ENCODE peak calls at places on chromosomes 12 and 14, in eight cellular contexts. A is GM23248; P is effector memory CD4-positive, alpha-beta T cell; E is keratinocyte; Z is heart left ventricle; V is mesenchymal stem cell; O is CD4-positive, CD25-positive, alpha-beta regulatory T cell; F is astrocyte. Q is an unnamed sample. For H3K4me1, the result is how much of the 10 kb centered on the place peaks cover.

GRCh38 chr12:40405419-40405818 is 180.6 kb downstream of the LRRK2 start:
- DNase-seq in A (no peak), P (no peak), E (no peak), Z (no peak), V (no peak), O (no peak), F (no peak), Q (no peak)

GRCh38 chr14:95101736-95102677 is 55.3 kb downstream of the DICER1 start:
- DNase-seq in A (no peak), P (no peak), E (no peak), Z (no peak), V (no peak), O (no peak), F (no peak), Q (no peak)

GRCh38 chr12:67697443-67697842 is 48.9 kb downstream of the DYRK2 start:
- DNase-seq in A (peak), P (peak), E (no peak), Z (no peak), V (peak), O (peak), F (peak), Q (no peak)

GRCh38 chr12:124523071-124523470 is 44.3 kb downstream of the NCOR2 start:
- DNase-seq in A (peak), P (no peak), E (no peak), Z (no peak), V (no peak), O (no peak), F (no peak), Q (no peak)

GRCh38 chr14:20623798-20624197 is 17.7 kb downstream of the OR6S1 start:
- DNase-seq in A (peak), P (no peak), E (no peak), Z (no peak), V (no peak), O (no peak), F (no peak), Q (no peak)

GRCh38 chr14:105192866-105193731 is 12.0 kb upstream of the NUDT14 start:
- DNase-seq in A (peak), P (no peak), E (no peak), Z (peak), V (no peak), O (no peak), F (peak), Q (peak)

GRCh38 chr14:93173943-93174395 is 10.7 kb downstream of the MOAP1 start:
- DNase-seq in A (peak), P (no peak), E (no peak), Z (no peak), V (no peak), O (no peak), F (peak), Q (no peak)

GRCh38 chr12:75707983-75708382 is 196.6 kb upstream of the KRR1 start:
- DNase-seq in A (no peak), P (no peak), E (no peak), Z (no peak), V (no peak), O (no peak), F (no peak), Q (no peak)

GRCh38 chr12:6345319-6346071 is 3.6 kb upstream of the TNFRSF1A start:
- DNase-seq in A (peak), P (no peak), E (peak), Z (peak), V (peak), O (peak), F (peak), Q (peak)

GRCh38 chr14:65206448-65207096 is 104.3 kb upstream of the MAX start:
- DNase-seq in A (peak), P (no peak), E (no peak), Z (no peak), V (peak), O (peak), F (peak), Q (no peak)

GRCh38 chr12:2613674-2614073 is 181.1 kb upstream of the FKBP4 start:
- DNase-seq in A (peak), P (no peak), E (peak), Z (no peak), V (peak), O (peak), F (peak), Q (peak)

GRCh38 chr14:94397899-94398479 is 9.6 kb upstream of the SERPINA1 start:
- DNase-seq in A (no peak), P (no peak), E (no peak), Z (no peak), V (no peak), O (no peak), F (no peak), Q (no peak)

GRCh38 chr14:92510972-92511371 is 2.6 kb upstream of the RIN3 start:
- DNase-seq in A (no peak), P (no peak), E (no peak), Z (no peak), V (no peak), O (no peak), F (no peak), Q (no peak)

GRCh38 chr14:53879022-53879686 is 77.5 kb downstream of the BMP4 start:
- DNase-seq in A (no peak), P (no peak), E (no peak), Z (peak), V (no peak), O (no peak), F (no peak), Q (no peak)

GRCh38 chr12:66164349-66164821 is 5.4 kb downstream of the TMBIM4 start:
- DNase-seq in A (peak), P (no peak), E (no peak), Z (no peak), V (peak), O (no peak), F (peak), Q (peak)

GRCh38 chr12:5549011-5549410 is 117.1 kb downstream of the NTF3 start:
- DNase-seq in A (no peak), P (no peak), E (no peak), Z (no peak), V (no peak), O (no peak), F (no peak), Q (no peak)

GRCh38 chr12:51403159-51403558 is 12.0 kb upstream of the GALNT6 start:
- DNase-seq in A (no peak), P (no peak), E (no peak), Z (no peak), V (no peak), O (no peak), F (peak), Q (peak)

GRCh38 chr12:20097561-20097960 is 270.8 kb upstream of the PDE3A start:
- DNase-seq in A (peak), P (no peak), E (no peak), Z (no peak), V (peak), O (no peak), F (peak), Q (peak)

GRCh38 chr14:34356267-34356660 is 105.8 kb downstream of the SPTSSA start:
- DNase-seq in A (peak), P (no peak), E (no peak), Z (no peak), V (peak), O (no peak), F (no peak), Q (no peak)

GRCh38 chr12:19671695-19672094 is 232.4 kb downstream of the AEBP2 start:
- DNase-seq in A (no peak), P (no peak), E (no peak), Z (no peak), V (no peak), O (no peak), F (no peak), Q (no peak)

GRCh38 chr12:27711312-27711682 is 665 bp downstream of the MRPS35 start:
- DNase-seq in A (no peak), P (no peak), E (no peak), Z (no peak), V (no peak), O (peak), F (no peak), Q (peak)

GRCh38 chr12:8905546-8905945 is 8.8 kb upstream of the PHC1 start:
- DNase-seq in A (no peak), P (no peak), E (no peak), Z (no peak), V (no peak), O (no peak), F (no peak), Q (peak)

GRCh38 chr12:77062846-77063461 is 2.4 kb downstream of the E2F7 start:
- DNase-seq in A (no peak), P (no peak), E (no peak), Z (peak), V (peak), O (no peak), F (peak), Q (no peak)
- H3K4me3 ChIP-seq in A (peak), P (no peak), E (no peak), Z (peak), V (peak), O (peak), F (peak), Q (no peak)

GRCh38 chr12:120687570-120688289 is 781 bp downstream of the MLEC start:
- DNase-seq in A (peak), P (no peak), E (no peak), Z (peak), V (peak), O (peak), F (no peak), Q (peak)

GRCh38 chr12:120686690-120687569 is at the start of gene MLEC:
- DNase-seq in A (peak), P (peak), E (peak), Z (peak), V (peak), O (peak), F (peak), Q (peak)

GRCh38 chr12:120688527-120689071 is 1.6 kb downstream of the MLEC start:
- DNase-seq in A (peak), P (no peak), E (no peak), Z (no peak), V (peak), O (peak), F (peak), Q (peak)

GRCh38 chr12:120684523-120684932 is 2.4 kb upstream of the MLEC start:
- DNase-seq in A (peak), P (no peak), E (peak), Z (no peak), V (peak), O (peak), F (no peak), Q (no peak)

DNA sequence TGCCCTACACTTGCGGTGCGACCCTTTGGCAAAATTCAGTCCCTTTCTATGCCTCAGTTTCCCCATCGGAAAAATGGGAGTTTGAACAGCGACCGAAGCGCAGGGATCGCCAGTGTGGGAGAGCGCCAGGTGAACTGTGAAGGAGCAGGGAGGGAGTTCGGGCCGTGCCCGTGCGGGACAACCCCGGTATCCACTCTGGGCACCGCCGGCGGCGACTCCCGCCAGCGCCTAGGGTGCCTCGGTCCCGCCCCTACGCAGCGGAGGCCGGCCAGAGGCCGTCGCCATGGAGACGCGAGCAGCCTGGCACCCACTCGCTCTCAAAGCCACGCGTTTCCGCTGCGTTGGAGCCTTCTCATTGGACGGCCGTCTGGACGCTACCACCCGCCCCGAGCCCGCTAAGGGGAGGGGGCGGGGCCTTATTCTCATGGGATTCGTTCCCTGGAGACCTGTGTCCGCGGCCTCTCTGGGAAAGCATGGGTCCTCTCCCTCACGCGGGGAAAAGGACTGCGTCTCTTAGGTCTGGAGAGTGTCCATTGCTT is 729 bp upstream of the MLEC start:
- DNase-seq in A (peak), P (peak), E (peak), Z (peak), V (peak), O (peak), F (peak), Q (peak)
- H3K4me1 ChIP-seq in A (under half), P (under half), E (under half), Z (under half), V (under half), O (under half), F (under half), Q (under half)

GRCh38 chr14:50088731-50089130 is 27.6 kb downstream of the VCPKMT start:
- DNase-seq in A (no peak), P (no peak), E (no peak), Z (no peak), V (no peak), O (no peak), F (no peak), Q (no peak)
- H3K27ac ChIP-seq in A (no peak), P (no peak), E (no peak), Z (no peak), V (no peak), O (no peak), F (no peak), Q (no peak)

GRCh38 chr14:102320671-102321455 is 1.3 kb downstream of the ZNF839 start:
- DNase-seq in A (no peak), P (no peak), E (no peak), Z (no peak), V (no peak), O (no peak), F (no peak), Q (no peak)
- H3K4me3 ChIP-seq in A (peak), P (no peak), E (peak), Z (peak), V (peak), O (peak), F (peak), Q (peak)

GRCh38 chr12:15722951-15723350 is 66.2 kb downstream of the EPS8 start:
- DNase-seq in A (no peak), P (no peak), E (no peak), Z (no peak), V (no peak), O (no peak), F (no peak), Q (no peak)
- H3K4me1 ChIP-seq in A (half or more), P (under half), E (under half), Z (under half), V (under half), O (under half), F (under half), Q (under half)

GRCh38 chr14:79281244-79282199 is 929.8 kb downstream of the DIO2 start:
- DNase-seq in A (no peak), P (no peak), E (no peak), Z (no peak), V (no peak), O (no peak), F (no peak), Q (no peak)

GRCh38 chr14:79278798-79279644 is 932.3 kb downstream of the DIO2 start:
- DNase-seq in A (peak), P (no peak), E (peak), Z (peak), V (peak), O (peak), F (peak), Q (peak)

GRCh38 chr14:79280400-79280670 is 931.0 kb downstream of the DIO2 start:
- DNase-seq in A (no peak), P (no peak), E (no peak), Z (no peak), V (no peak), O (no peak), F (no peak), Q (no peak)

GRCh38 chr14:79278286-79278797 is 933.0 kb downstream of the DIO2 start:
- DNase-seq in A (no peak), P (no peak), E (no peak), Z (no peak), V (no peak), O (no peak), F (no peak), Q (no peak)

DNA sequence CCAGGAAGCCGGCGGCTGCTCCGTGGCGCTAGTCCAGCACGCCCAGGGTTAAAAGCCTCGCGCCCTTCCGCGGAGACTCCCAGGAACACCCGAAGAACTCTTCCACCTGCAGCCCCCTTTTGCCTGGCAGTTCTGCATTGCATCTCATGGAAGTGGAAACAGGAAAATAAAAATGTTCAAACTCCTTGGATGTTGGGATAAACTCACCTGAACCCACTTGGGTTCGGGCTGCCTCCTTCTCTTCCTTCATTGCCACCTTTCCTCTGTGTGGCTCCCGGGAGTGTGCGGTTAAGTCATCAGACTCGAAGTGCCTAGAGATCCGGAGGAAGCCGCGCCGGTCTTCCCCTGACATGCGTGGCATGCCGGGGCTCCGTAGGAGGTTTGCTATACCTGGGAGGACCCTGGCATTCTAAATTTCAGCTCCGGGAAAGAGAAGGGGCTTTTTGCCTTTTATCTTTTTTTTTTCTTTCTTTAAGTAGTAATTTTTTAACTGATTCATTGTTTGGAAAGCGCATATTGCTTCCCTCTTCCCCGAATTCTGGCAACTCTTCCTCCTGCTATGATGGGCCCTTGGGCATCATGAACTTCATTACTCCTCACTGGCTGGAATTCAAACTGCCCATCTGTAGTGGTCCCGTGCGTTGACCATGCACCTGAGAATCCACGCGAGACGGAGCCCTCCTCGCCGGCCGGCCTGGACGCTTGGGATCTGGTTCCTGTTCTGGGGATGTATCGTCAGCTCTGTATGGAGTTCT is 931.5 kb downstream of the DIO2 start:
- DNase-seq in A (peak), P (no peak), E (no peak), Z (no peak), V (peak), O (no peak), F (no peak), Q (no peak)
- H3K27ac ChIP-seq in A (no peak), P (no peak), E (no peak), Z (peak), V (no peak), O (no peak), F (no peak), Q (no peak)

GRCh38 chr12:15320881-15321280 is 1.4 kb upstream of the PTPRO start:
- DNase-seq in A (no peak), P (no peak), E (no peak), Z (no peak), V (no peak), O (no peak), F (no peak), Q (no peak)

GRCh38 chr12:15322164-15323054 is at the start of gene PTPRO:
- DNase-seq in A (peak), P (no peak), E (no peak), Z (no peak), V (no peak), O (no peak), F (peak), Q (peak)

DNA sequence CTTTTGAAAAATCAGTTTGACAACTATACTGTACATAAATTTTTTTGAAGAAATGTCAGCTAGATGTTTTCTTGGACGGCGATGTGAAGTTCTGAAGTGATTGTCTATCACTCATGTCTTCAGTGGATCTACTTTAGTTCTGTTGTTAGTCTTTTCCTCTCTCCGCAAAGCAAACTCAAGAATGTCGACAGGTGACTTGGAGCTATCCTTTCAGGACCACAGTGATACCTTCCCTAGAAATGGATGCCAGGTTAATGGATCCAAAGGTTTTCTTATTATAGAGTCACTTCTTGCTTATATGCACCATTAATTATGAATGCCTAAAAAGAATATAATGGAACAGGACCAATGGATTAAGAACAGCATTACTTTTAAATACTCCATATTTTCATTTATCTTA is 1.2 kb downstream of the PTPRO start:
- DNase-seq in A (no peak), P (no peak), E (no peak), Z (no peak), V (no peak), O (no peak), F (no peak), Q (no peak)
- H3K4me3 ChIP-seq in A (no peak), P (no peak), E (no peak), Z (no peak), V (no peak), O (no peak), F (no peak), Q (no peak)

GRCh38 chr14:22423958-22424357 is 165.1 kb downstream of the DAD1 start:
- DNase-seq in A (no peak), P (no peak), E (no peak), Z (no peak), V (no peak), O (no peak), F (no peak), Q (no peak)
- H3K4me1 ChIP-seq in A (under half), P (under half), E (under half), Z (under half), V (under half), O (under half), F (under half), Q (under half)

GRCh38 chr12:57244306-57244696 is 6.7 kb downstream of the STAC3 start:
- DNase-seq in A (no peak), P (no peak), E (no peak), Z (no peak), V (no peak), O (no peak), F (no peak), Q (no peak)

GRCh38 chr12:57242329-57242690 is 8.7 kb downstream of the STAC3 start:
- DNase-seq in A (peak), P (no peak), E (no peak), Z (peak), V (no peak), O (peak), F (no peak), Q (no peak)

GRCh38 chr12:57241556-57242310 is 9.3 kb downstream of the STAC3 start:
- DNase-seq in A (peak), P (no peak), E (no peak), Z (no peak), V (peak), O (no peak), F (no peak), Q (no peak)

GRCh38 chr12:57243521-57244305 is 7.3 kb downstream of the STAC3 start:
- DNase-seq in A (peak), P (peak), E (no peak), Z (peak), V (peak), O (peak), F (no peak), Q (peak)

GRCh38 chr12:57242691-57243454 is 8.1 kb downstream of the STAC3 start:
- DNase-seq in A (peak), P (no peak), E (no peak), Z (peak), V (peak), O (peak), F (no peak), Q (peak)
- H3K27ac ChIP-seq in A (no peak), P (no peak), E (no peak), Z (no peak), V (no peak), O (no peak), F (no peak), Q (no peak)

GRCh38 chr12:55724940-55725309 is 3.9 kb downstream of the CD63 start:
- DNase-seq in A (peak), P (no peak), E (no peak), Z (no peak), V (no peak), O (no peak), F (no peak), Q (no peak)

GRCh38 chr12:55725556-55725955 is 3.3 kb downstream of the CD63 start:
- DNase-seq in A (peak), P (no peak), E (no peak), Z (no peak), V (no peak), O (no peak), F (no peak), Q (no peak)

GRCh38 chr12:55728185-55728931 is 451 bp downstream of the CD63 start:
- DNase-seq in A (peak), P (no peak), E (no peak), Z (peak), V (peak), O (no peak), F (no peak), Q (peak)

GRCh38 chr12:55727643-55728184 is 1.1 kb downstream of the CD63 start:
- DNase-seq in A (peak), P (no peak), E (no peak), Z (peak), V (peak), O (no peak), F (no peak), Q (no peak)

DNA sequence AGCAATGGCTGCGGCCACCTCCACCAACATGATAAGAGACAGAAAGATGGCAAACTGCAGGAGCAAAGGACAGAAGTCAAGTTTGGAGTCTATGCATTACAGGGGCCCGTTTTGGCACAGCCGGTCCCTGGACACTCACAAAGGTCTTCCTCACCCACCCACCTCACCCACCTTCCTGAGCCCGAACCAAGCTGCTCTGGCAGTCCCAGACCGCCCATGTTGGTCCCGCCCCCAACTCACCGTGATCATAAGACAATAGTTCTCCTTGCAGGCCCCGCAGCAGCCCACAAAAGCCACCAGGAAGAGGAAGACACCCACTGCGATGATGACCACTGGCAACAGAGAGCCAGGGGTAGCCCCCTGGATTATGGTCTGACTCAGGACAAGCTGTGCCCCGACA is 1.9 kb downstream of the CD63 start:
- DNase-seq in A (no peak), P (no peak), E (no peak), Z (no peak), V (no peak), O (no peak), F (no peak), Q (no peak)
- H3K4me3 ChIP-seq in A (peak), P (no peak), E (peak), Z (peak), V (peak), O (no peak), F (peak), Q (peak)